ENCODE peak calls at places on chromosomes 3 and 15, in six cellular contexts. D is HepG2, Q is K562, J is HL-60, P is SK-N-SH, A is GM12878. V is an unnamed sample.

GRCh38 chr3:52719618-52720017 is 13.7 kb downstream of the SPCS1 start:
- DNase-seq in D (no peak), Q (no peak), J (no peak), P (no peak), A (no peak), V (no peak)

GRCh38 chr3:186411994-186412393 is 50.0 kb upstream of the DGKG start:
- DNase-seq in D (no peak), Q (no peak), J (no peak), P (no peak), A (no peak), V (no peak)

GRCh38 chr3:88000853-88001252 is 58.0 kb downstream of the CGGBP1 start:
- DNase-seq in D (no peak), Q (no peak), J (peak), P (peak), A (no peak), V (peak)

GRCh38 chr3:52373676-52374075 is 57.6 kb downstream of the DNAH1 start:
- DNase-seq in D (no peak), Q (no peak), J (no peak), P (no peak), A (no peak), V (no peak)

GRCh38 chr3:57402675-57403074 is 110.2 kb upstream of the ASB14 start:
- DNase-seq in D (no peak), Q (no peak), J (no peak), P (no peak), A (no peak), V (no peak)

GRCh38 chr3:15107075-15107947 is 8.4 kb upstream of the RBSN start:
- DNase-seq in D (peak), Q (no peak), J (peak), P (no peak), A (no peak), V (no peak)

GRCh38 chr3:31704651-31705179 is 172.0 kb downstream of the STT3B start:
- DNase-seq in D (no peak), Q (no peak), J (peak), P (peak), A (no peak), V (no peak)

GRCh38 chr15:57196865-57197264 is 179.4 kb upstream of the CGNL1 start:
- DNase-seq in D (no peak), Q (no peak), J (no peak), P (no peak), A (no peak), V (no peak)

GRCh38 chr3:14319654-14320182 is 82.7 kb upstream of the SLC6A6 start:
- DNase-seq in D (peak), Q (peak), J (peak), P (peak), A (peak), V (peak)

GRCh38 chr3:27354588-27355203 is 14.5 kb downstream of the NEK10 start:
- DNase-seq in D (no peak), Q (no peak), J (no peak), P (no peak), A (no peak), V (no peak)

GRCh38 chr3:27357665-27358258 is 11.4 kb downstream of the NEK10 start:
- DNase-seq in D (peak), Q (peak), J (peak), P (peak), A (no peak), V (peak)

GRCh38 chr3:27356976-27357375 is 12.2 kb downstream of the NEK10 start:
- DNase-seq in D (no peak), Q (no peak), J (no peak), P (no peak), A (no peak), V (no peak)

GRCh38 chr3:27358372-27358771 is 10.8 kb downstream of the NEK10 start:
- DNase-seq in D (no peak), Q (no peak), J (no peak), P (no peak), A (no peak), V (no peak)

GRCh38 chr3:27360113-27361078 is 8.8 kb downstream of the NEK10 start:
- DNase-seq in D (peak), Q (no peak), J (no peak), P (no peak), A (no peak), V (no peak)
- TF ChIP-seq GABPA in D (no peak), Q (no peak), J (no peak), P (no peak), A (no peak), V (no peak)

DNA sequence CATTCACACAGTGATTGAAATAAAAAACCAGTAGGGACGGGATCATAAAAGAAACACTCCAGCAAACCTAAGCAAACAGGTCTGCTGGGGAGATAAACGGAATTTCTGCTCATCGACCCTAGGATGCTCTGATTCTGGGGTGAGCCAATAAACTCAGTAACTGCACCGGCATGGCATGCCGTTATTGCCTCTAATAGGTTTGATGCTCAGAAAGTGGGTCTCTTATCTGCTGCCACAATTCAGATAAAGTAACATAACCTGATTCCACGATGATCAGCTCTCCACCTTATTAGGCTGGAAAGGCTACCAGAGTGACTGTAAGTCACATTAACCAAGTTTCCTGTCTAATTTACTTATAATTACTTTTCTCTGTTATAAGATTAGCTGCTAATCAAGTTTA is 19.6 kb downstream of the DCLK3 start:
- DNase-seq in D (no peak), Q (no peak), J (no peak), P (peak), A (no peak), V (no peak)
- TF ChIP-seq GABPA in D (no peak), Q (no peak), J (no peak), P (no peak), A (no peak), V (no peak)

DNA sequence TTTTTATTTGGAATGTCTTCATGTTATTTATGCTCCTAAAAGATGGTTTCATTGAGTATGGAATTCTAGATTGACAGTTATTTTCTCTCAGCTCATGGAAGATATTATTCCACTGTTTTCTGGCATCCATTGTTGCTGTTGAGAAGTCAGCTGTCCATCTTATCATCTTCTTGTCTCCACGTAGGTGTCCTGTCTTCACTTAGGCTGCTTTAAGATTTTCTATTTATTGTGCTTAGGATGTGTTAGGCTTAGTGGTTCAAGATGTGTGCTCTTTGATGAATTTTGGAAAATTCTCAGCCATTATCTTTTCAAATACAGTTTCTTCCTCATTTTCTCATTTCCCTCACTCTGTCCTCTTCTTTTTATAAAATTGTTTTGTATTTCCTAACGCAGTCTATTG is 52.0 kb downstream of the SNRK start:
- DNase-seq in D (no peak), Q (peak), J (no peak), P (no peak), A (no peak), V (no peak)
- TF ChIP-seq GABPA in D (no peak), Q (no peak), J (no peak), P (no peak), A (no peak), V (no peak)

GRCh38 chr3:36520241-36521006 is 140.1 kb downstream of the STAC start:
- DNase-seq in D (no peak), Q (no peak), J (no peak), P (peak), A (no peak), V (no peak)

GRCh38 chr3:36524560-36524959 is 144.3 kb downstream of the STAC start:
- DNase-seq in D (no peak), Q (no peak), J (no peak), P (no peak), A (no peak), V (no peak)

GRCh38 chr3:36521007-36521379 is 140.7 kb downstream of the STAC start:
- DNase-seq in D (no peak), Q (no peak), J (no peak), P (no peak), A (no peak), V (no peak)

DNA sequence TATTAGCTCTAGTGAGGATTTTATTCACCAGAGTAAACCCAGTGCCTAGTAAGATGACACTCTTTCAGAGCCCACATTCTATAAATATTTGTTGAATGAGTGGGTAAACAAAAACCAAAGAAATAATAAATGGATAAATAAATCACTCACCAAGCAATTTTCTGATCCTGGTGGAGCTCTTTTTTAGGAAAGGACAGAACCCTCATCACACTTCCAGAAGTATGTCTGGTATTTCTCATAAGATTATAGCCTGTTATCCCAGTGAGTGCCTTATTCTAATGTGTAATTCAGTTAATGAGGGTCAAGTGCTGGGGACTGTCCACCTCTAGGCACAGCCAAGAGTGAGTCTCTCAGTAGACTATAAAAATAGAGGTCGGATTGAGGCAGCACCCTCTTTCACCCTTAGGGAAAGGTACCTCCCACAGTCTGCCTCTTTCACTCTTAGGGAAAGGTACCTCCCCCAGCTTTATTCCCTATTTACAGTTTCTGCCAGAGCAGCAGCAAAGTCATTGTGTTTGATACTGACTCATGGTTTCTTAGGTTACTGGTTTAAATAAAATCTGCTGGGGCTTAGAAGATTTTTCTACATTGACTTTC is 144.9 kb downstream of the STAC start:
- DNase-seq in D (no peak), Q (no peak), J (no peak), P (no peak), A (no peak), V (no peak)
- TF ChIP-seq GABPA in D (no peak), Q (no peak), J (no peak), P (no peak), A (no peak), V (no peak)

DNA sequence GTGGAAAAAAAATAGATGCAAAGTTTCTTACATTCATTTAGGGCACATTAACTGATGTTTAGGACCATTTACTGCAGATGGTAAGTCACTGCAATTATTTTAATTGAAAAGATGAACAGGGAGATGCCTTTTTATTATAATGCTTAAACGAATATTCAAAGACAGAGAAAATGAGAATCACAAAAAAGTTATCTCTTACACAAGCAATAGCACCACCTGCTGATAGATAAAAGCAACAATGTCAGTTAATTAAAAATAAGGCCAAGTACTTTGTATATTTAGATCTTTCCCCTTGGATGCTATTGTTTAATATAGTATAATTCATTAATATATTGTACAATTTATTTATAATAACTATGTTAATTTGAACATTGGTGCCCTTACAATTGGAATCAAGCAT is 55.9 kb downstream of the IFT80 start:
- DNase-seq in D (peak), Q (no peak), J (no peak), P (peak), A (no peak), V (no peak)
- TF ChIP-seq GABPA in D (no peak), Q (no peak), J (no peak), P (no peak), A (no peak), V (no peak)

GRCh38 chr3:47007482-47008257 is 28.2 kb downstream of the NBEAL2 start:
- DNase-seq in D (no peak), Q (no peak), J (no peak), P (peak), A (no peak), V (no peak)
- TF ChIP-seq GABPA in D (no peak), Q (no peak), J (no peak), P (no peak), A (no peak), V (no peak)

GRCh38 chr3:115401891-115402501 is 221.3 kb upstream of the GAP43 start:
- DNase-seq in D (no peak), Q (no peak), J (no peak), P (no peak), A (no peak), V (no peak)
- TF ChIP-seq GABPA in D (no peak), Q (no peak), J (no peak), P (no peak), A (no peak), V (no peak)

DNA sequence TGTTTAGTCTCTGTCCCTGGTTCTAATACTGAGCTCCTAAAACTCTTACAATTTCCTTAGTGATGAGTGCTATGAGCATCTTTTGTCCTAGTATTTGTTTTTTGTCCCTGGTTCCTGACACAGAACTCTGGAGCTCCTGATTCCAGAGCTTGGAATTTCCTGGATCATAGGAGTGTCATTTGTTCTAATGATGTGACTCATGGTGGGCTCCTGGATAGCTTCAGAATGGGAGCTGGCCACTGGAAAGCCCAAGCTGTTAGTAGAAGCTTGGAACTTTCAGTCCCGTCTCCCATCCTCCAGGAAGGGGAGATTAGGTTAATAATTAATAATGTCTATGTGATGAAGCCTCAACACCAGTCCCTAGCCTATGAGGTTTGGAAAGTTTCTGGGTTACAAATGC is 98.2 kb downstream of the CNTN6 start:
- DNase-seq in D (no peak), Q (no peak), J (no peak), P (no peak), A (no peak), V (no peak)
- TF ChIP-seq GABPA in D (no peak), Q (no peak), J (no peak), P (no peak), A (no peak), V (no peak)

GRCh38 chr15:45634442-45635190 is at the start of gene SQOR:
- DNase-seq in D (peak), Q (no peak), J (peak), P (peak), A (peak), V (peak)
- TF ChIP-seq GABPA in D (no peak), Q (no peak), J (no peak), P (no peak), A (no peak), V (no peak)

V was measured in H1.